ENCODE peak calls at places on chromosomes 1 and 21, in nine cellular contexts. One of them, this sample, is unnamed.

GRCh38 chr21:27722095-27722494 is 755.2 kb upstream of the ADAMTS5 start:
- DNase-seq in neural progenitor cell: no peak
- DNase-seq in AG10803: no peak
- DNase-seq in Jurkat, Clone E6-1: no peak
- DNase-seq in fibroblast of the aortic adventitia: no peak
- DNase-seq in GM23248: no peak
- DNase-seq in PC-9: peak; percentile 1
- DNase-seq in BJ: no peak
- DNase-seq in astrocyte of the spinal cord: no peak
- DNase-seq in this sample: no peak

GRCh38 chr1:216600730-216601426 is 122.4 kb downstream of the ESRRG start:
- DNase-seq in astrocyte of the spinal cord: peak; percentile 85
- DNase-seq in Jurkat, Clone E6-1: no peak
- DNase-seq in neural progenitor cell: peak; percentile 85
- DNase-seq in fibroblast of the aortic adventitia: peak; percentile 64
- DNase-seq in GM23248: peak; percentile 87
- DNase-seq in PC-9: peak; percentile 17
- DNase-seq in AG10803: peak; percentile 71
- DNase-seq in BJ: peak; percentile 19
- DNase-seq in this sample: peak; percentile 84

GRCh38 chr21:36120304-36120902 is 14.5 kb upstream of the CBR3 start:
- DNase-seq in fibroblast of the aortic adventitia: no peak
- DNase-seq in astrocyte of the spinal cord: no peak
- DNase-seq in BJ: peak; percentile 56
- DNase-seq in GM23248: peak; percentile 61
- DNase-seq in neural progenitor cell: no peak
- DNase-seq in AG10803: peak; percentile 80
- DNase-seq in Jurkat, Clone E6-1: no peak
- DNase-seq in PC-9: no peak
- DNase-seq in this sample: peak; percentile 72

GRCh38 chr1:4308826-4309225 is 345.6 kb upstream of the AJAP1 start:
- DNase-seq in PC-9: no peak
- DNase-seq in Jurkat, Clone E6-1: no peak
- DNase-seq in AG10803: no peak
- DNase-seq in GM23248: no peak
- DNase-seq in astrocyte of the spinal cord: no peak
- DNase-seq in BJ: no peak
- DNase-seq in neural progenitor cell: no peak
- DNase-seq in fibroblast of the aortic adventitia: no peak
- DNase-seq in this sample: no peak

GRCh38 chr1:112397051-112397471 is 1.0 kb downstream of the CTTNBP2NL start:
- DNase-seq in GM23248: peak; percentile 39
- DNase-seq in BJ: no peak
- DNase-seq in AG10803: no peak
- DNase-seq in astrocyte of the spinal cord: no peak
- DNase-seq in PC-9: no peak
- DNase-seq in Jurkat, Clone E6-1: no peak
- DNase-seq in neural progenitor cell: no peak
- DNase-seq in fibroblast of the aortic adventitia: no peak
- DNase-seq in this sample: no peak

GRCh38 chr1:183069562-183070216 is 46.5 kb downstream of the LAMC1 start:
- DNase-seq in PC-9: no peak
- DNase-seq in AG10803: peak; percentile 34
- DNase-seq in Jurkat, Clone E6-1: no peak
- DNase-seq in astrocyte of the spinal cord: no peak
- DNase-seq in GM23248: peak; percentile 45
- DNase-seq in BJ: no peak
- DNase-seq in fibroblast of the aortic adventitia: no peak
- DNase-seq in neural progenitor cell: no peak
- DNase-seq in this sample: no peak

GRCh38 chr1:15950763-15951295 is 25.1 kb downstream of the ZBTB17 start:
- DNase-seq in neural progenitor cell: no peak
- DNase-seq in Jurkat, Clone E6-1: no peak
- DNase-seq in astrocyte of the spinal cord: peak; percentile 42
- DNase-seq in AG10803: peak; percentile 46
- DNase-seq in BJ: no peak
- DNase-seq in PC-9: no peak
- DNase-seq in GM23248: peak; percentile 92
- DNase-seq in fibroblast of the aortic adventitia: peak; percentile 86
- DNase-seq in this sample: peak; percentile 83

GRCh38 chr1:205048382-205048781 is 5.4 kb downstream of the CNTN2 start:
- DNase-seq in neural progenitor cell: no peak
- DNase-seq in PC-9: no peak
- DNase-seq in GM23248: no peak
- DNase-seq in Jurkat, Clone E6-1: no peak
- DNase-seq in AG10803: no peak
- DNase-seq in BJ: no peak
- DNase-seq in fibroblast of the aortic adventitia: no peak
- DNase-seq in astrocyte of the spinal cord: no peak
- DNase-seq in this sample: no peak

DNA sequence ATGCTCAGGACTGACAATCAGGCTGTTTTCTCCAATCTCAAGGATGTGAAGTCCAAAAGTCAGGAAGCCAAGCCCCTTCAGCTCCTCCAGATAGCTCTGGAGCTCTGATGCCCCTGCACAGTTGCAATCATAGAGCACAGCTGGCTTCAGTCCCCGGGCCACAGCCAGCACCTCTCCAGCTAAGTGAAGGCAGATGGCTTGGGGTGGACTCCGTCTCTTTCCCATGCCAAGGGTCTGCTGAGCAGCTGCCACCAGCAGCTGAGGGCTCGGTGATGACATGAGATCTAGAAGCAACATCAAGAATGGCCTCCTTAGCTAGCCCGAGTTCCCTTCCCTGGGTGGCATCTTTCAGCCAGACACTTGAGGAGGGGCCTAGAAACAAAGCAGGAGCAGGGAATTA is 1.0 kb downstream of the C1orf74 start:
- DNase-seq in GM23248: no peak
- DNase-seq in astrocyte of the spinal cord: no peak
- DNase-seq in Jurkat, Clone E6-1: no peak
- DNase-seq in fibroblast of the aortic adventitia: no peak
- DNase-seq in neural progenitor cell: no peak
- DNase-seq in AG10803: no peak
- DNase-seq in PC-9: no peak
- DNase-seq in BJ: no peak
- DNase-seq in this sample: no peak
- H3K4me3 ChIP-seq in GM23248: peak overlapping the region; percentile 91
- H3K4me3 ChIP-seq in astrocyte of the spinal cord: peak overlapping the region; percentile 88
- H3K4me3 ChIP-seq in Jurkat, Clone E6-1: peak overlapping the region; percentile 64
- H3K4me3 ChIP-seq in fibroblast of the aortic adventitia: peak overlapping the region; percentile 87
- H3K4me3 ChIP-seq in neural progenitor cell: peak overlapping the region; percentile 80
- H3K4me3 ChIP-seq in AG10803: peak overlapping the region; percentile 96
- H3K4me3 ChIP-seq in PC-9: peak overlapping the region; percentile 92
- H3K4me3 ChIP-seq in BJ: peak overlapping the region; percentile 74
- H3K4me3 ChIP-seq in this sample: peak overlapping the region; percentile 94

GRCh38 chr1:61078611-61079010 is 3.8 kb upstream of the NFIA start:
- DNase-seq in AG10803: peak; percentile 19
- DNase-seq in astrocyte of the spinal cord: peak; percentile 46
- DNase-seq in Jurkat, Clone E6-1: no peak
- DNase-seq in fibroblast of the aortic adventitia: peak; percentile 60
- DNase-seq in GM23248: peak; percentile 54
- DNase-seq in PC-9: no peak
- DNase-seq in BJ: no peak
- DNase-seq in neural progenitor cell: no peak
- DNase-seq in this sample: no peak
- H3K4me3 ChIP-seq in AG10803: peak overlapping the region; percentile 6
- H3K4me3 ChIP-seq in astrocyte of the spinal cord: peak overlapping the region; percentile 26
- H3K4me3 ChIP-seq in Jurkat, Clone E6-1: peak overlapping the region; percentile 47
- H3K4me3 ChIP-seq in fibroblast of the aortic adventitia: peak overlapping the region; percentile 38
- H3K4me3 ChIP-seq in GM23248: peak overlapping the region; percentile 93
- H3K4me3 ChIP-seq in PC-9: peak overlapping the region; percentile 68
- H3K4me3 ChIP-seq in BJ: no peak overlapping the region
- H3K4me3 ChIP-seq in neural progenitor cell: no peak overlapping the region
- H3K4me3 ChIP-seq in this sample: no peak overlapping the region

DNA sequence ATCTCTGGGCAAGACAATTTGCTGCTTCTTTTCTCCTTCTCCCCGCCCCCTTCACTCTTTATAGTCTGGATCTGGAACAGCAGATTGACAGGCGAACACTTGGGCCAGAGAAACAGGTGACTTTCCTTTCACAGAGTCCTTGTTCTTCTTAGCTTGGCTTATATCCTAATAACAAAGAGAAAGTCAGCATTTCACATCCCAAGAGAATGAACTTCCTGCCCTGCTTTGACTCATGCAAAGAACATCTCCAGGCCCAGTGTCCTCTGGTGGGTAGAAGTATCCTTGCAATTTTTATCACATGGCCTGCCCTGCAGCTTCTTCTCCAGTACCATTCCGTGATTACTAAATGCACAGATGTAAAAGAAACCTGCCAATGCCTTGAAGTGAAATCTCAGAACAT is 764.4 kb downstream of the ADGRL2 start:
- DNase-seq in fibroblast of the aortic adventitia: peak; percentile 79
- DNase-seq in neural progenitor cell: peak; percentile 11
- DNase-seq in GM23248: peak; percentile 87
- DNase-seq in PC-9: peak; percentile 25
- DNase-seq in BJ: peak; percentile 48
- DNase-seq in Jurkat, Clone E6-1: no peak
- DNase-seq in astrocyte of the spinal cord: peak; percentile 90
- DNase-seq in AG10803: peak; percentile 79
- DNase-seq in this sample: peak; percentile 5
- H3K4me3 ChIP-seq in fibroblast of the aortic adventitia: no peak overlapping the region
- H3K4me3 ChIP-seq in neural progenitor cell: no peak overlapping the region
- H3K4me3 ChIP-seq in GM23248: peak overlapping the region; percentile 30
- H3K4me3 ChIP-seq in PC-9: no peak overlapping the region
- H3K4me3 ChIP-seq in BJ: no peak overlapping the region
- H3K4me3 ChIP-seq in Jurkat, Clone E6-1: no peak overlapping the region
- H3K4me3 ChIP-seq in astrocyte of the spinal cord: no peak overlapping the region
- H3K4me3 ChIP-seq in AG10803: no peak overlapping the region
- H3K4me3 ChIP-seq in this sample: no peak overlapping the region

DNA sequence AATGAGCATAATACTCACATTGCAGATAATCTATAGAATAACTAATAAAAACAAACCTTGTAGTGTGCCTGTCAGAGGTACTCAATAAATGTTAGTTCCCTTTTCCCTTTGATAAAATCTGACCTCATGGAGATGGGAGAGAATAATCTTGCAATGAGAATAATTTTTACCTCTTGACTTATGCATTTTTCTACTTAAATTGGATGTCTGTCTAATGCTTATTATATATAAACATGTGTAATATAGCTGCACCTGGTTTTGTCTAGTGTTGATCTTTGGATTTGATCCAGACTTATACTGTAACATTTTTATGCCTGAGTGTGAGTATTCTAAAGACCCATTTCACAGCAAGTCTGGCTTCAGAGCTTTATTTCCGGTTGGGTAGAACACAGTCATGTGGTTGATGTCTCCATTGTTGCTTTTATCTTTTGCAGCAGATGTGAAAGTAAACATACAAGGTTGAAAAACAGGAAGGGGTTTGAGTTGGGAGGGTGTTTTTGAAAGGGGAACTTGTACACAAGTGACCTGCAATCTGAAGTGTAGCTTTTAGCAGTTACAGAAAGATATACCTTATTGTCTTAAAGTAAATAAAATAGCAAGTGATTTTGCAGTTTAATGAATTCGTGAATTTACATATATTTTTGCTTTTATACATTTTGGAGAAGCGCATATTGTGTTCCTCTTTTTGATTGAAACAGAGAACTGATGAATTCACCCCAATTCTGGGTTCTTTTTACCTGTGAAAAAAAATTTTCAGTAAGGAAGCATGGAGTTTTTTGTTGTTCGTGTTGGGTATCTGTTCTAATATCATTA is 12.5 kb downstream of the EPB41 start:
- DNase-seq in fibroblast of the aortic adventitia: peak; percentile 27
- DNase-seq in astrocyte of the spinal cord: no peak
- DNase-seq in BJ: no peak
- DNase-seq in AG10803: no peak
- DNase-seq in GM23248: no peak
- DNase-seq in Jurkat, Clone E6-1: peak; percentile 93
- DNase-seq in neural progenitor cell: peak; percentile 23
- DNase-seq in PC-9: no peak
- DNase-seq in this sample: peak; percentile 18
- H3K4me3 ChIP-seq in fibroblast of the aortic adventitia: no peak overlapping the region
- H3K4me3 ChIP-seq in astrocyte of the spinal cord: no peak overlapping the region
- H3K4me3 ChIP-seq in BJ: no peak overlapping the region
- H3K4me3 ChIP-seq in AG10803: no peak overlapping the region
- H3K4me3 ChIP-seq in GM23248: no peak overlapping the region
- H3K4me3 ChIP-seq in Jurkat, Clone E6-1: peak overlapping the region; percentile 7
- H3K4me3 ChIP-seq in neural progenitor cell: peak overlapping the region; percentile 29
- H3K4me3 ChIP-seq in PC-9: no peak overlapping the region
- H3K4me3 ChIP-seq in this sample: no peak overlapping the region

DNA sequence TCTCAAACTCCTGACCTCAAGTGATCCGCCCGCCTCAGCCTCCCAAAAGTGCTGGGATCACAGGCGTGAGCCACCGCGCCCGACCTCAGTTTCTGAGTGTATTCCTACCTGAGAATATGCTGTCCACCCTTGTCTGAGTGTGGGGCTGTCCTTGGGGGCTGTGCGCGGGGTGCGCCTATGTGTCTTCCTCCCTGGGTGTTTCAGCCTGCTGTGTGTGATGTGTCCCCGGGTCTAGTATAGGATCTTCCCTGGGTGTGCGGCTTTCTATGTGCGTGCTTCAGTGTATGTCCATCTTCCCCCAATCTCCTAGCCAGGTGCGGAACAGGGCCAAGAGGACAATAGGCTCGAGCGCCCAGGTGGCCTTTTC is 8.3 kb upstream of the ID3 start:
- DNase-seq in AG10803: no peak
- DNase-seq in fibroblast of the aortic adventitia: no peak
- DNase-seq in GM23248: no peak
- DNase-seq in astrocyte of the spinal cord: no peak
- DNase-seq in Jurkat, Clone E6-1: no peak
- DNase-seq in BJ: no peak
- DNase-seq in neural progenitor cell: no peak
- DNase-seq in PC-9: no peak
- DNase-seq in this sample: no peak
- H3K4me3 ChIP-seq in AG10803: peak overlapping the region; percentile 57
- H3K4me3 ChIP-seq in fibroblast of the aortic adventitia: peak overlapping the region; percentile 59
- H3K4me3 ChIP-seq in GM23248: peak overlapping the region; percentile 64
- H3K4me3 ChIP-seq in astrocyte of the spinal cord: no peak overlapping the region
- H3K4me3 ChIP-seq in Jurkat, Clone E6-1: no peak overlapping the region
- H3K4me3 ChIP-seq in BJ: peak overlapping the region; percentile 47
- H3K4me3 ChIP-seq in neural progenitor cell: peak overlapping the region; percentile 40
- H3K4me3 ChIP-seq in PC-9: no peak overlapping the region
- H3K4me3 ChIP-seq in this sample: peak overlapping the region; percentile 62